ENCODE peak calls at places on chromosomes 11 and 22, in eight cellular contexts. N is GM23248; R is AG04450; C is HepG2; S is heart left ventricle; B is CD8-positive, alpha-beta memory T cell; Q is effector memory CD4-positive, alpha-beta T cell; Y is neural progenitor cell. I is an unnamed sample.

GRCh38 chr11:36235750-36236149 is 53.5 kb downstream of the COMMD9 start:
- DNase-seq in C (peak), B (no peak), N (peak), Q (no peak), S (no peak), R (no peak), Y (no peak), I (no peak)

GRCh38 chr11:67345949-67346819 is 7.2 kb downstream of the POLD4 start:
- DNase-seq in R (no peak), Y (peak), S (no peak), Q (no peak), B (no peak), C (peak), N (peak), I (no peak)

GRCh38 chr22:32761251-32761903 is 40.1 kb upstream of the TIMP3 start:
- DNase-seq in Q (no peak), R (peak), Y (no peak), S (no peak), C (no peak), B (no peak), N (peak), I (no peak)

GRCh38 chr11:107011977-107012376 is 6.3 kb downstream of the GUCY1A2 start:
- DNase-seq in Q (no peak), S (no peak), Y (no peak), R (no peak), B (no peak), C (no peak), N (peak), I (no peak)

GRCh38 chr11:116111546-116111945 is 607.3 kb upstream of the CADM1 start:
- DNase-seq in B (no peak), Y (no peak), R (no peak), N (no peak), Q (no peak), S (no peak), C (no peak), I (no peak)

GRCh38 chr22:34294986-34295385 is 374.7 kb upstream of the LARGE1 start:
- DNase-seq in C (peak), R (no peak), Y (no peak), N (no peak), B (no peak), Q (no peak), S (no peak), I (no peak)

GRCh38 chr11:15918674-15919073 is 437.7 kb downstream of the SOX6 start:
- DNase-seq in C (no peak), B (no peak), Q (no peak), N (no peak), Y (no peak), S (no peak), R (no peak), I (no peak)

GRCh38 chr22:39254789-39255298 is 10.1 kb upstream of the PDGFB start:
- DNase-seq in Q (peak), N (peak), S (peak), B (peak), C (no peak), R (no peak), Y (no peak), I (no peak)

GRCh38 chr11:65445101-65445603 is 22.6 kb downstream of the NEAT1 start:
- DNase-seq in Q (no peak), S (no peak), R (no peak), Y (no peak), B (peak), N (peak), C (no peak), I (no peak)

GRCh38 chr22:47393191-47393590 is 630.7 kb downstream of the TBC1D22A start:
- DNase-seq in N (no peak), B (no peak), Y (no peak), R (no peak), Q (no peak), C (no peak), S (no peak), I (no peak)
- H3K27ac ChIP-seq in N (no peak), B (no peak), Y (no peak), R (no peak), Q (no peak), C (no peak), S (no peak), I (no peak)

GRCh38 chr11:70220136-70220535 is 17.0 kb downstream of the FADD start:
- DNase-seq in Y (no peak), C (no peak), Q (no peak), N (no peak), S (no peak), B (no peak), R (no peak), I (no peak)
- H3K27ac ChIP-seq in Y (no peak), C (no peak), Q (no peak), N (no peak), S (no peak), B (no peak), R (no peak), I (no peak)

GRCh38 chr11:468493-468892 is 18.4 kb downstream of the PTDSS2 start:
- DNase-seq in C (no peak), S (no peak), Q (no peak), Y (no peak), B (no peak), R (no peak), N (no peak), I (no peak)

GRCh38 chr11:462107-462890 is 12.2 kb downstream of the PTDSS2 start:
- DNase-seq in S (no peak), Q (no peak), B (no peak), C (no peak), Y (no peak), R (no peak), N (no peak), I (no peak)

GRCh38 chr11:464316-464715 is 14.2 kb downstream of the PTDSS2 start:
- DNase-seq in S (no peak), B (no peak), Y (no peak), R (no peak), Q (no peak), N (no peak), C (no peak), I (no peak)

GRCh38 chr11:468036-468435 is 18.0 kb downstream of the PTDSS2 start:
- DNase-seq in N (no peak), R (no peak), Y (no peak), B (no peak), S (peak), C (no peak), Q (no peak), I (no peak)

GRCh38 chr11:465896-466538 is 15.9 kb downstream of the PTDSS2 start:
- DNase-seq in N (no peak), B (no peak), C (no peak), S (no peak), Q (no peak), R (no peak), Y (no peak), I (no peak)
- H3K27ac ChIP-seq in N (no peak), B (no peak), C (no peak), S (no peak), Q (no peak), R (no peak), Y (no peak), I (peak)

DNA sequence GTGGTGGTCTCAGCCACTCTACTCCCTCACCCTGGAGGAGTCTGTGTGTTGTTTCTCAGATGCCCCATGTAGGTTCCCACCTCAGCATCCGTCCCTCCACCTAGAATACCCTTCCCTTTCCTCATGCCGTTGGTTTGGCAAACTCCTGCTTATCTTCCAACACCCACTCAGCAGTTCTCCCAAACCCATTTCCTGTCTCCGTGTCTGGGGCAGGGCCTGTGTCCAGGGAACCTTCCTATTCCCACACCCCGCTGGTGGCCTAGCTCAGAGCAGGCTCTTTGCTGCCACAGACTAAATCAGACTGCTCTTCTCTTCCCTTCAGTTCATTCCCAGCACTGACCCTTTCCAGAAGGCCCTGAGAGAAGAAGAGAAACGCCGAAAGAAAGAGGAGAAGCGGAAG is 7.5 kb upstream of the SREBF2 start:
- DNase-seq in B (no peak), C (no peak), Q (no peak), Y (no peak), N (peak), S (no peak), R (no peak), I (no peak)
- H3K27ac ChIP-seq in B (no peak), C (no peak), Q (no peak), Y (no peak), N (no peak), S (peak), R (no peak), I (no peak)

GRCh38 chr11:125165111-125165663 is 636 bp downstream of the PKNOX2 start:
- DNase-seq in R (no peak), N (peak), S (no peak), Y (peak), C (no peak), Q (no peak), B (no peak), I (no peak)

GRCh38 chr11:125166903-125167291 is 2.3 kb downstream of the PKNOX2 start:
- DNase-seq in S (no peak), Y (no peak), N (no peak), R (no peak), B (no peak), C (no peak), Q (no peak), I (no peak)

GRCh38 chr11:125165664-125166346 is 1.3 kb downstream of the PKNOX2 start:
- DNase-seq in Y (peak), Q (no peak), N (peak), S (no peak), R (no peak), B (no peak), C (no peak), I (no peak)

GRCh38 chr11:125167292-125167953 is 2.9 kb downstream of the PKNOX2 start:
- DNase-seq in C (no peak), B (no peak), Q (no peak), Y (peak), R (no peak), N (no peak), S (peak), I (no peak)

GRCh38 chr11:125166347-125166841 is 1.8 kb downstream of the PKNOX2 start:
- DNase-seq in R (no peak), Q (no peak), N (peak), B (no peak), Y (peak), C (no peak), S (no peak), I (no peak)
- H3K27ac ChIP-seq in R (peak), Q (no peak), N (no peak), B (no peak), Y (no peak), C (no peak), S (peak), I (peak)

GRCh38 chr11:72037554-72038311 is 39.0 kb downstream of the IL18BP start:
- DNase-seq in N (peak), B (no peak), Q (no peak), R (no peak), C (no peak), Y (no peak), S (no peak), I (no peak)

GRCh38 chr11:72040497-72041363 is 39.6 kb downstream of the NUMA1 start:
- DNase-seq in Q (peak), C (peak), R (peak), B (peak), N (peak), Y (peak), S (peak), I (peak)

GRCh38 chr11:72038491-72038890 is 39.8 kb downstream of the IL18BP start:
- DNase-seq in Y (no peak), C (no peak), Q (no peak), R (peak), B (no peak), S (peak), N (peak), I (no peak)

GRCh38 chr11:72041364-72042058 is 38.8 kb downstream of the NUMA1 start:
- DNase-seq in Q (peak), S (peak), N (peak), C (peak), B (peak), Y (peak), R (peak), I (no peak)

GRCh38 chr11:72039108-72039850 is 40.6 kb downstream of the IL18BP start:
- DNase-seq in N (peak), B (no peak), S (no peak), Q (no peak), R (peak), Y (no peak), C (no peak), I (no peak)
- H3K27ac ChIP-seq in N (peak), B (peak), S (peak), Q (peak), R (peak), Y (peak), C (peak), I (peak)

GRCh38 chr22:43473031-43473430 is 61.2 kb downstream of the MPPED1 start:
- DNase-seq in S (no peak), C (no peak), Q (no peak), R (no peak), N (no peak), B (no peak), Y (no peak), I (no peak)
- H3K27ac ChIP-seq in S (no peak), C (no peak), Q (no peak), R (no peak), N (no peak), B (no peak), Y (no peak), I (no peak)

DNA sequence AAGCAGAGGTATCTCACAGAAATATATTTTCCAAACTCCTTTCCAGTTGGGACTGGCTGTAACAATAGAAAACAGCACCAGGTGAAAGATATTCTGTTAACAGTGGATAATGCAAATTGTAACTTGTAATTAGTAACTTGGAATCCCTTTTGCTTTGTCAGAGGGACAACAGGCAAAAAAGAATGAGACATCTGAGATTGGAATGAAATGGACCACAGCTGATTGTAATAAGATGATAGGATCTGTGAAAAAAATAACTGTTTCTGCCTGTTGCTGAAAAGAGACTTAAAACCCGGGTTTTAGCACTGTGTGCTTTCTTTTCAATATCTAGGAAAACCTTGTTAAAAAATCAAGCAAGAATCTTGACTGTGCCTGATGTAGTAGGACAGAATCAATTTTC is 655.7 kb downstream of the METTL15 start:
- DNase-seq in B (no peak), Q (no peak), C (no peak), Y (no peak), S (no peak), N (peak), R (no peak), I (no peak)
- H3K27ac ChIP-seq in B (no peak), Q (no peak), C (no peak), Y (no peak), S (no peak), N (no peak), R (no peak), I (no peak)

GRCh38 chr11:2393111-2393868 is 7.3 kb upstream of the TSSC4 start:
- DNase-seq in Q (no peak), Y (no peak), N (no peak), R (no peak), C (no peak), B (no peak), S (no peak), I (no peak)
- H3K27ac ChIP-seq in Q (no peak), Y (no peak), N (no peak), R (no peak), C (no peak), B (no peak), S (no peak), I (no peak)

GRCh38 chr11:119371778-119372182 is 9.7 kb downstream of the USP2 start:
- DNase-seq in R (no peak), Q (no peak), S (no peak), N (no peak), C (no peak), Y (no peak), B (no peak), I (no peak)

GRCh38 chr11:119372260-119373058 is 9.0 kb downstream of the USP2 start:
- DNase-seq in S (no peak), C (no peak), N (no peak), R (no peak), Q (no peak), Y (no peak), B (no peak), I (no peak)

GRCh38 chr11:119369035-119369925 is 12.2 kb downstream of the USP2 start:
- DNase-seq in S (no peak), R (no peak), N (no peak), C (peak), Q (no peak), Y (no peak), B (no peak), I (no peak)

GRCh38 chr11:119370486-119371046 is 10.9 kb downstream of the USP2 start:
- DNase-seq in S (peak), N (peak), C (peak), R (no peak), Y (no peak), Q (no peak), B (no peak), I (no peak)

DNA sequence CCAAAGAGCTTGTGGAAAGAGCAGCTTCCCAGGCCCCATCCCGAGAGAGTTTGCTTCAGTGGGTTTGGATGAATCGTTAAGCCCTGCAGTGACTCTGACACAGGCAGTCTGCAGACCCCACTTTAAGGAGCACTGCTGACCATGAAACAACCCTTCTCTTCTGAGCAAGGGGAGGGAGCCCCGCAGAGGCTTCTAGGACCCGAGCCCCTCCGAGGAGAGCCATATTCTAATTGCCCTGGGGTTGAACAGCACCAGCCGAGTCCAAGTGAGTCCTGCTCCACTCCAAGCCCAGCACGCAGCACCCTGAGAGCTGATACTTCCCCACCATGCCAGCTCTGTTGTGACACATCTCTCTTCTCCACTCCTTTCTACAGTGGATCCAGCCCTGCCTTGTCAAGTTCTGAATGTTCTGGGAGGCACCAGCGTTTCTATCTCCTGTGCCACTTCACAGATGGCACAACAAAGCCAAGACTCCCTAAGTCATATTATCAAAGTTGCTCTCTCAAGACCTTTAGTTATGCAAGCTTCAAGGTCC is 10.4 kb downstream of the USP2 start:
- DNase-seq in Q (no peak), N (no peak), R (no peak), Y (no peak), C (no peak), S (no peak), B (no peak), I (no peak)
- H3K27ac ChIP-seq in Q (no peak), N (no peak), R (no peak), Y (no peak), C (peak), S (peak), B (no peak), I (no peak)